ENCODE peak calls at places on chromosome 18, in six cellular contexts. N, D, B, Q, S and Y are unnamed samples.
A peak's percentile ranks its signal among the peaks of the same experiment; 100 is the strongest.

GRCh38 chr18:34330308-34330707 is 105.6 kb upstream of the NOL4 start:
- DNase-seq in S (no peak), Q (no peak), N (no peak), D (no peak), B (no peak), Y (no peak)

GRCh38 chr18:9534844-9535243 is 59.5 kb downstream of the RALBP1 start:
- DNase-seq in B (no peak), S (no peak), N (no peak), D (no peak), Q (no peak), Y (no peak)

GRCh38 chr18:54150226-54150625 is 74.2 kb downstream of the MBD2 start:
- DNase-seq in Q (no peak), S (peak; percentile 54), D (no peak), B (peak; percentile 68), N (no peak), Y (no peak)

GRCh38 chr18:79697976-79698375 is 18.4 kb downstream of the CTDP1 start:
- DNase-seq in Q (no peak), N (no peak), B (no peak), D (no peak), S (peak; percentile 61), Y (no peak)

GRCh38 chr18:37135177-37135576 is 306.2 kb downstream of the KIAA1328 start:
- DNase-seq in S (no peak), Q (no peak), N (no peak), B (no peak), D (no peak), Y (no peak)

GRCh38 chr18:7133181-7133580 is 15.6 kb upstream of the LAMA1 start:
- DNase-seq in B (no peak), Q (peak; percentile 41), D (no peak), S (no peak), N (no peak), Y (no peak)

GRCh38 chr18:75140296-75140695 is 68.6 kb downstream of the PTGR3 start:
- DNase-seq in D (no peak), N (no peak), Q (no peak), S (no peak), B (no peak), Y (no peak)

GRCh38 chr18:75220786-75221355 is 10.3 kb downstream of the TSHZ1 start:
- DNase-seq in N (no peak), D (no peak), S (no peak), B (peak; percentile 57), Q (no peak), Y (no peak)

GRCh38 chr18:78459646-78460045 is 520.0 kb upstream of the SALL3 start:
- DNase-seq in Q (no peak), B (peak; percentile 28), D (no peak), S (no peak), N (no peak), Y (no peak)

DNA sequence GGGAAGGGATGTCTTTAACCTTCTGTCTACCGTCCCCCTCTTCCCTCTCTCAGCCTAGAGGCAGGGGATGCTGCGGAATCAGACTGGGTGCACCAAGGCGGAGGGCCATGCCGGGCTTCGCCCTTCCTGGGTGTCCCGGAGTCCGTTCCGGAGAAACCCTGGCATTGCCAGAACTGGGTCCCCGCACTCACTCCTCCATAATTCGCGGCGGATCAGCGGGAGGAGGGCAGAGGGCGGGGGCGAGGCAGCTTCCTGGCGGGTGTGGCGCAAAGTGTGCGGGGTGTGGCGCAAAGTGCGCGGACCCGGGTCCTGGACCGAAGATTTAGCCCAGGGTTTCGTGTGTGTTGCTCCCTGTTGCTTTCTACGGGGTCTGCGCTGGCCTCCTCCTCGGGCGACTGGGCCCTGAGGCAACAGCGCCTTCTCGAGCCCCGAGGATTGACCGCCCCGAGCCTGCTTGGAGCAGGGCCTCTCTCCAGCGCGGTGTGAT is 12.4 kb upstream of the SKOR2 start:
- DNase-seq in Q (no peak), B (no peak), S (peak; percentile 70), N (no peak), D (no peak), Y (no peak)
- H3K27me3 ChIP-seq in Q (peaks cover 22% of the 10 kb centered on the region), B (peaks cover 29% of the 10 kb centered on the region), S (peaks cover 85% of the 10 kb centered on the region), N (no peaks in the 10 kb centered on the region), D (peaks cover 76% of the 10 kb centered on the region), Y (peaks cover 22% of the 10 kb centered on the region)

GRCh38 chr18:12443631-12444030 is 35.9 kb downstream of the PRELID3A start:
- DNase-seq in B (no peak), N (no peak), D (no peak), Q (no peak), S (no peak), Y (no peak)
- H3K27me3 ChIP-seq in B (no peaks in the 10 kb centered on the region), N (no peaks in the 10 kb centered on the region), D (no peaks in the 10 kb centered on the region), Q (no peaks in the 10 kb centered on the region), S (no peaks in the 10 kb centered on the region), Y (no peaks in the 10 kb centered on the region)

DNA sequence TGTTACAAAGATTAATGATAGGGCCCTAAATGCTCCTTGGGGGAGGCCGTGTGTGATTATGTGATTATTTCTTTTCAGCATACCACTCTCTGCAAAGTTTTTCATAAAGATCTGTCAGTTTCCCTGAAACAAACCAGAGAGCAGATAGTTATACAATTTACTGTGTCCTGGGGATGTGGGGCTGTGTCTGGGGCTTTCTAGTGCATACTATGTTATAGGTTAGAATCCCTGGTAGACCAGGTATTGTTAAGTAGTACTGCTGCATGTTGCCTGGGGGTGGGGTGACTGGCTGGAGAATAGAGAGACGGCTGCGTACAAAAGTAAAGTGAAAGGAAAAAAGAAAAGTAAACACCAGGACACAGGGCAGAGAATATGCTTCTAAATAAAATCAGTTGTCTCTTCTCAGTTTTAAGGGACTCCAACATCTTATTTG is 3.3 kb upstream of the CCBE1 start:
- DNase-seq in S (no peak), Q (no peak), B (peak; percentile 41), D (no peak), N (no peak), Y (no peak)
- H3K27me3 ChIP-seq in S (peaks cover 47% of the 10 kb centered on the region), Q (no peaks in the 10 kb centered on the region), B (no peaks in the 10 kb centered on the region), D (peaks cover 29% of the 10 kb centered on the region), N (no peaks in the 10 kb centered on the region), Y (peaks cover 8% of the 10 kb centered on the region)

DNA sequence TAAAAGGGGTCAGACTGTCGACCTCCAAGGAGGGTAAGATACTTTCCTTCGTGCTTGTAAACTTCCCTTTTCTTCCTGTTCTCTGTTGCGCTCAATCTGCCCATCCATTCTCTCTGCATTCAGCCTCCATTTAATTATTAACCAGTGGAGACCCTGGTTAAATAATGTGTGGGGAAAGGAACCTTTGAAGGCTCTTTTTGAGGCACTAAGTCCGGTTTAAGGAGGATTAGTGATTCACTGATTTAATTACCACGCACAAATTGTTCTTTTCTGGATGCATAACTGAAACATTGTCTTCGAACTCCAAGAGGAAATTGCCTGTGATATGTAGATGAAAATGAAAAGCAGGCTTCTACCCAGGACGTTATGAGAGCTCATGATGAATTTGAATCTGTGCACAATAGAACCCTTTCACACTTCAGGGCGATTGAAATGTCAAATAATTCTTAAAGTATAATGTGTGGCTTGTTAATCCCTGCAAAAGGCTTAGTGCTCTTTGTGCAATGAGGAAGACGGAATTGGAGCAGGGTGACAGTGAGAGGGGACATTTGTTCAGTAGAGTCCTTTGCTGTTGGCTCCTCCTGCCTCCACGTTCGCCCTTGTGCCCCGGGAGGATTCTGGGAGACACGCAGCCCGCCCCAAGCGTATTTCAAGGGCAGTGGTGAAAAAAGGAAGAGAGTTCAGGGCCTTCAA is 51.1 kb upstream of the ZNF236 start:
- DNase-seq in S (no peak), B (no peak), Q (no peak), N (no peak), D (no peak), Y (no peak)
- H3K27me3 ChIP-seq in S (peaks cover 4% of the 10 kb centered on the region), B (peaks cover 1% of the 10 kb centered on the region), Q (no peaks in the 10 kb centered on the region), N (no peaks in the 10 kb centered on the region), D (no peaks in the 10 kb centered on the region), Y (no peaks in the 10 kb centered on the region)

GRCh38 chr18:77254711-77255110 is 5.1 kb downstream of the GALR1 start:
- DNase-seq in B (peak; percentile 21), Q (no peak), D (no peak), N (no peak), S (no peak), Y (no peak)
- H3K27me3 ChIP-seq in B (peaks cover 10% of the 10 kb centered on the region), Q (peaks cover 8% of the 10 kb centered on the region), D (peaks cover 46% of the 10 kb centered on the region), N (no peaks in the 10 kb centered on the region), S (peaks cover 70% of the 10 kb centered on the region), Y (peaks cover 8% of the 10 kb centered on the region)

GRCh38 chr18:500556-501405 is at the start of gene COLEC12:
- DNase-seq in N (peak; percentile 21), Q (peak; percentile 42), D (peak; percentile 25), B (no peak), S (peak; percentile 84), Y (no peak)

GRCh38 chr18:499351-500229 is 911 bp downstream of the COLEC12 start:
- DNase-seq in S (no peak), B (no peak), Q (peak; percentile 94), N (peak; percentile 34), D (no peak), Y (no peak)

GRCh38 chr18:497688-498087 is 2.8 kb downstream of the COLEC12 start:
- DNase-seq in Q (no peak), N (no peak), S (no peak), D (no peak), B (no peak), Y (no peak)

GRCh38 chr18:500230-500555 is 308 bp downstream of the COLEC12 start:
- DNase-seq in D (no peak), N (no peak), S (no peak), B (no peak), Q (no peak), Y (no peak)

GRCh38 chr18:498901-499300 is 1.6 kb downstream of the COLEC12 start:
- DNase-seq in B (no peak), N (no peak), Q (no peak), D (no peak), S (no peak), Y (no peak)
- H3K27me3 ChIP-seq in B (peaks cover 14% of the 10 kb centered on the region), N (no peaks in the 10 kb centered on the region), Q (peaks cover 8% of the 10 kb centered on the region), D (peaks cover 22% of the 10 kb centered on the region), S (peaks cover 58% of the 10 kb centered on the region), Y (peaks cover 5% of the 10 kb centered on the region)

DNA sequence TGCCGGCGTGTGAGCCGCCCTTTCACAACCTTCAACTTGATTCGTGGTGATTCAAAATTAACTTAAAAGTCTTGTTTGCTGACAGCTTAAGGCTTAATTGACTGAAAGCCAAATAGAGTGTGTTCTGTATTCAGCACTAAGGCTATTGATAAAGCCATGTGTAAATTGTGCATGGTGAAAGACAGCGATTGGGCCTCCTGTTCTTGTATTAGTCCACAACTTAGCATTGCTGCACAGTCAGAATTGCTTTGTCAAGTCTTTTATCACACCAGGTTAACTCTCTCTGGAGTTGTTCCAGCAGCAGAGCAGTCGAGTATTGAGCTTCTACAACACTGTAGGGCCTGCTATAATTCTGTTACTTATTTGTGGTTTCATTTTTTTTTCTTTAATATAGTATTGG is 210.1 kb downstream of the WDR7 start:
- DNase-seq in D (no peak), S (no peak), N (no peak), Q (peak; percentile 7), B (no peak), Y (no peak)
- H3K27me3 ChIP-seq in D (no peaks in the 10 kb centered on the region), S (no peaks in the 10 kb centered on the region), N (no peaks in the 10 kb centered on the region), Q (no peaks in the 10 kb centered on the region), B (no peaks in the 10 kb centered on the region), Y (no peaks in the 10 kb centered on the region)